ENCODE peak calls at places on chromosomes 2 and 18, in four cellular contexts. One of them, this sample, is unnamed.

GRCh38 chr2:117949800-117950199 is 64.1 kb downstream of the CCDC93 start:
- DNase-seq in transverse colon: no peak
- DNase-seq in fibroblast of lung: no peak
- DNase-seq in heart right ventricle: no peak
- DNase-seq in this sample: no peak

GRCh38 chr2:155815851-155816250 is 516.7 kb downstream of the NR4A2 start:
- DNase-seq in heart right ventricle: no peak
- DNase-seq in fibroblast of lung: peak
- DNase-seq in transverse colon: no peak
- DNase-seq in this sample: no peak

GRCh38 chr18:814300-815084 is 2.5 kb upstream of the YES1 start:
- DNase-seq in heart right ventricle: no peak
- DNase-seq in transverse colon: no peak
- DNase-seq in fibroblast of lung: no peak
- DNase-seq in this sample: no peak

GRCh38 chr2:67790622-67791021 is 272.2 kb downstream of the C1D start:
- DNase-seq in fibroblast of lung: peak
- DNase-seq in heart right ventricle: no peak
- DNase-seq in transverse colon: no peak
- DNase-seq in this sample: no peak

GRCh38 chr18:11089931-11090715 is 59.2 kb downstream of the PIEZO2 start:
- DNase-seq in transverse colon: no peak
- DNase-seq in heart right ventricle: no peak
- DNase-seq in fibroblast of lung: no peak
- DNase-seq in this sample: no peak

GRCh38 chr2:23624378-23624777 is 239.4 kb downstream of the KLHL29 start:
- DNase-seq in heart right ventricle: no peak
- DNase-seq in fibroblast of lung: no peak
- DNase-seq in transverse colon: no peak
- DNase-seq in this sample: no peak

GRCh38 chr2:45406626-45407025 is 204.4 kb downstream of the SRBD1 start:
- DNase-seq in transverse colon: no peak
- DNase-seq in heart right ventricle: no peak
- DNase-seq in fibroblast of lung: peak
- DNase-seq in this sample: no peak

GRCh38 chr18:7117390-7118355 is at the start of gene LAMA1:
- DNase-seq in transverse colon: no peak
- DNase-seq in fibroblast of lung: peak
- DNase-seq in heart right ventricle: no peak
- DNase-seq in this sample: no peak

GRCh38 chr2:180122874-180123273 is 115.8 kb upstream of the CWC22 start:
- DNase-seq in fibroblast of lung: peak
- DNase-seq in transverse colon: no peak
- DNase-seq in heart right ventricle: no peak
- DNase-seq in this sample: no peak

GRCh38 chr18:47587587-47587986 is 336.1 kb upstream of the SKOR2 start:
- DNase-seq in fibroblast of lung: no peak
- DNase-seq in transverse colon: no peak
- DNase-seq in heart right ventricle: no peak
- DNase-seq in this sample: no peak

GRCh38 chr2:159715451-159715850 is 3.1 kb downstream of the MARCHF7 start:
- DNase-seq in transverse colon: no peak
- DNase-seq in heart right ventricle: no peak
- DNase-seq in fibroblast of lung: peak
- DNase-seq in this sample: no peak

GRCh38 chr18:68542818-68543217 is 172.1 kb downstream of the TMX3 start:
- DNase-seq in heart right ventricle: no peak
- DNase-seq in transverse colon: no peak
- DNase-seq in fibroblast of lung: no peak
- DNase-seq in this sample: no peak

GRCh38 chr2:25342372-25343186 is 854 bp upstream of the DNMT3A start:
- DNase-seq in transverse colon: peak
- DNase-seq in heart right ventricle: peak
- DNase-seq in fibroblast of lung: peak
- DNase-seq in this sample: peak

GRCh38 chr2:27737676-27738348 is 33.7 kb upstream of the MRPL33 start:
- DNase-seq in transverse colon: no peak
- DNase-seq in fibroblast of lung: peak
- DNase-seq in heart right ventricle: no peak
- DNase-seq in this sample: no peak

GRCh38 chr2:176494949-176495353 is 225.7 kb downstream of the MTX2 start:
- DNase-seq in transverse colon: peak
- DNase-seq in heart right ventricle: peak
- DNase-seq in fibroblast of lung: no peak
- DNase-seq in this sample: no peak

GRCh38 chr2:55490554-55490953 is 29.0 kb upstream of the CFAP36 start:
- DNase-seq in fibroblast of lung: peak
- DNase-seq in heart right ventricle: peak
- DNase-seq in transverse colon: peak
- DNase-seq in this sample: no peak

GRCh38 chr2:239002960-239003932 is 155.4 kb downstream of the TWIST2 start:
- DNase-seq in transverse colon: no peak
- DNase-seq in fibroblast of lung: peak
- DNase-seq in heart right ventricle: no peak
- DNase-seq in this sample: no peak

GRCh38 chr2:20125616-20126015 is 74.2 kb upstream of the LAPTM4A start:
- DNase-seq in heart right ventricle: no peak
- DNase-seq in fibroblast of lung: peak
- DNase-seq in transverse colon: no peak
- DNase-seq in this sample: no peak

GRCh38 chr2:21422724-21423522 is 299.2 kb downstream of the TDRD15 start:
- DNase-seq in transverse colon: no peak
- DNase-seq in heart right ventricle: no peak
- DNase-seq in fibroblast of lung: no peak
- DNase-seq in this sample: no peak

GRCh38 chr2:239831272-239831731 is 193.8 kb downstream of the NDUFA10 start:
- DNase-seq in heart right ventricle: no peak
- DNase-seq in fibroblast of lung: no peak
- DNase-seq in transverse colon: no peak
- DNase-seq in this sample: peak

GRCh38 chr2:46979611-46980010 is 64.0 kb upstream of the MCFD2 start:
- DNase-seq in transverse colon: peak
- DNase-seq in heart right ventricle: no peak
- DNase-seq in fibroblast of lung: no peak
- DNase-seq in this sample: no peak

GRCh38 chr18:52897611-52898010 is 557.6 kb downstream of the DCC start:
- DNase-seq in transverse colon: no peak
- DNase-seq in heart right ventricle: no peak
- DNase-seq in fibroblast of lung: no peak
- DNase-seq in this sample: no peak

GRCh38 chr2:72932045-72932444 is 14.7 kb downstream of the EMX1 start:
- DNase-seq in fibroblast of lung: peak
- DNase-seq in transverse colon: no peak
- DNase-seq in heart right ventricle: no peak
- DNase-seq in this sample: no peak

GRCh38 chr2:31688282-31688681 is 107.5 kb upstream of the SRD5A2 start:
- DNase-seq in fibroblast of lung: no peak
- DNase-seq in transverse colon: no peak
- DNase-seq in heart right ventricle: no peak
- DNase-seq in this sample: no peak

GRCh38 chr2:241901018-241901380 is 31.5 kb downstream of the RTP5 start:
- DNase-seq in transverse colon: no peak
- DNase-seq in heart right ventricle: no peak
- DNase-seq in fibroblast of lung: no peak
- DNase-seq in this sample: peak

GRCh38 chr2:104861295-104862060 is 7.6 kb downstream of the POU3F3 start:
- DNase-seq in heart right ventricle: no peak
- DNase-seq in fibroblast of lung: no peak
- DNase-seq in transverse colon: no peak
- DNase-seq in this sample: no peak

DNA sequence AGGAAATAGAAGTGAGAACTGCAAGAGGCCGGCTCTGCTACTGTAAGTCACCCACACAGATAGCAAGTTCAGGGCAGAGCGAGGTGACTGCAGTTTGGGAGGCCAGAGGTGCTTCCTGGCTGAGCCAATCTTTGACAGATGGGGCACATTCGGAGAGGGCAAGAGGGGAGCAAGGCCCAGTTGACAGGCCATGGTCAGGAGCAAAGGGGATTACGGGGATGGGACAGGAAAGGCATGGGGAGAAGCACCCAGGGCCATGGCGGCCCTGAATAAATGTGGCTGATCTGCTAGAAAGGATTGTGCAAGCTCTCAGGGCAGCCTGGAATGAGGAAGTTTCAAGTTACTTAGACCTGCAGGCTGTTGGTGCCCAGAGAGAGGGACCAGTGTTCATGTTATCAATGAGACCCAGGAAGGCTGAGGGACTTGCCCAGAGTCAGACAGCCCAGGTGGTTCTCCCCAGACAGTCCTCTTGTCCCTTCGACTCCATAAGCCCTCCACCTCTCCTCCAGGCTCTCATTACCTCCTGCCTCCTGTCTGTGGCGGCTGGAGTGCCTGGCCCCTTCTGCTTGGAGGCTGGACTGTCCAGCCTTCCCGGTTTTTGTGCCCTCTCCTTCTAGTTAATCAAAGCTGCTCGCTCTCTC is 123.3 kb downstream of the CTIF start:
- DNase-seq in heart right ventricle: no peak
- DNase-seq in fibroblast of lung: peak
- DNase-seq in transverse colon: no peak
- DNase-seq in this sample: no peak
- H3K27ac ChIP-seq in heart right ventricle: no peak
- H3K27ac ChIP-seq in fibroblast of lung: no peak
- H3K27ac ChIP-seq in transverse colon: no peak
- H3K27ac ChIP-seq in this sample: peak

GRCh38 chr2:127024769-127025356 is 82.1 kb downstream of the BIN1 start:
- DNase-seq in fibroblast of lung: peak
- DNase-seq in transverse colon: peak
- DNase-seq in heart right ventricle: no peak
- DNase-seq in this sample: no peak
- H3K4me3 ChIP-seq in fibroblast of lung: peak
- H3K4me3 ChIP-seq in transverse colon: peak
- H3K4me3 ChIP-seq in heart right ventricle: peak
- H3K4me3 ChIP-seq in this sample: peak

DNA sequence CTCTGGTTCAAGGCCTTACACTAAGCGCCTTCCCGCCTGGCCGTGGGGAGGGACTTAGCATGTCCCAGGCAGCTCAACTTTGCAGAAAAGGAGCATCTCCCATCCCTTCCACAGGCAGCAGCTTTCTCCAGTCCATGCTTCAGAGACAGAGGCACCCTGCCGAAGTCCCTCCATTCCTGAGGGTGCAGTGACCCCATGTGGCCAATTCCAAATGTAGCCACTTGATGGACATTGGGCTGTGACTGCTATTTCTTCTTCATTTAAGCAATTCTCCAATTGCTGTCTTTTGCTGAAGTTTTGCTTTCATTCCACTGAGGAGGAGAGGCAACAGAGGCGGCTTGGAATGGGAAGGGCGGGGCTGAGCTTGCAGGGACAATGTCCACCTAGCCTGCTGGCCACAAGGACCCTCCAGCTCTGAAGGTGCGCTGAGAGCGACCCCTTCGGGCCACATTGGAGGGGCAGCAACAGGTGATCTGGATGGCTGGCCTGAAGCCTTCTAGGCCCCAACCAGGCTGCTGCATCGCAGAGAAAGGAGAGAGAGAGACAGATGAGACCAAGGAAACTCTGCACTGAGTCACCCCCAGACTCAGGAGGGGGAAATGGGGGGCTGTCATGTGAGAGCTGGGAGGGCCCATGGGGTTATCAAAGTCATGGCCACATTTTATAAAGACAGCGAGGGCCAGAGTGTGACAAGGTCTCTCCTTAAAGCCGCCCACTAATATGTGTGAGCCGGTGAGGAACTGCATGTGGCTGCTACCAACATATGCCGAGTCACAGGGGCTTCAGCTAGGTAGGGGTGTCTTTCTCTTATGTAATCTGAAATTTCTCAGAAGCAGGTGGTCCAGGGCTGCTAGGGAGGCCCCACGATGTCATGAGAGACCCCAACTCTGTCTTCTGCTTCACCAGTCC is 61.3 kb downstream of the LONRF2 start:
- DNase-seq in fibroblast of lung: peak
- DNase-seq in heart right ventricle: peak
- DNase-seq in transverse colon: peak
- DNase-seq in this sample: peak
- H3K27ac ChIP-seq in fibroblast of lung: no peak
- H3K27ac ChIP-seq in heart right ventricle: no peak
- H3K27ac ChIP-seq in transverse colon: no peak
- H3K27ac ChIP-seq in this sample: no peak

GRCh38 chr2:219273887-219274391 is 5.2 kb upstream of the DNAJB2 start:
- DNase-seq in fibroblast of lung: peak
- DNase-seq in heart right ventricle: no peak
- DNase-seq in transverse colon: no peak
- DNase-seq in this sample: no peak
- H3K4me3 ChIP-seq in fibroblast of lung: no peak
- H3K4me3 ChIP-seq in heart right ventricle: no peak
- H3K4me3 ChIP-seq in transverse colon: no peak
- H3K4me3 ChIP-seq in this sample: no peak

This sample was measured in coronary artery.